ENCODE peak calls at places on chromosome 15, in six cellular contexts. D, G, N, Q, K and H are unnamed samples.

GRCh38 chr15:89490550-89491315 is 5.7 kb downstream of the RHCG start:
- DNase-seq in D (no peak), G (no peak), N (peak), Q (no peak), K (no peak), H (no peak)

GRCh38 chr15:67824900-67825879 is at the start of gene SKOR1:
- DNase-seq in D (peak), G (peak), N (peak), Q (no peak), K (no peak), H (peak)

GRCh38 chr15:42704492-42704926 is 32.4 kb downstream of the CDAN1 start:
- DNase-seq in D (peak), G (peak), N (peak), Q (peak), K (peak), H (peak)

GRCh38 chr15:74173545-74174215 is at the start of gene ISLR:
- DNase-seq in D (peak), G (no peak), N (no peak), Q (no peak), K (no peak), H (no peak)

GRCh38 chr15:65077981-65078352 is 1.4 kb downstream of the KBTBD13 start:
- DNase-seq in D (no peak), G (peak), N (peak), Q (no peak), K (peak), H (no peak)

GRCh38 chr15:84839714-84840113 is 22.6 kb downstream of the ALPK3 start:
- DNase-seq in D (no peak), G (no peak), N (no peak), Q (no peak), K (no peak), H (no peak)

GRCh38 chr15:94526071-94526689 is 294.8 kb downstream of the MCTP2 start:
- DNase-seq in D (no peak), G (peak), N (peak), Q (no peak), K (no peak), H (peak)

GRCh38 chr15:90839187-90840071 is 29.0 kb upstream of the FURIN start:
- DNase-seq in D (peak), G (peak), N (peak), Q (peak), K (peak), H (no peak)

GRCh38 chr15:48336940-48337339 is 5.7 kb downstream of the DUT start:
- DNase-seq in D (peak), G (no peak), N (peak), Q (peak), K (no peak), H (peak)

GRCh38 chr15:90291679-90292356 is 26.3 kb downstream of the NGRN start:
- DNase-seq in D (no peak), G (peak), N (peak), Q (no peak), K (no peak), H (no peak)

GRCh38 chr15:33581032-33581431 is 270.3 kb downstream of the RYR3 start:
- DNase-seq in D (peak), G (peak), N (peak), Q (no peak), K (no peak), H (no peak)

GRCh38 chr15:31974855-31975421 is 55.4 kb upstream of the CHRNA7 start:
- DNase-seq in D (peak), G (peak), N (peak), Q (peak), K (no peak), H (peak)

GRCh38 chr15:87712211-87712610 is 544.3 kb downstream of the NTRK3 start:
- DNase-seq in D (no peak), G (no peak), N (no peak), Q (no peak), K (no peak), H (no peak)

GRCh38 chr15:49831206-49831965 is 210.5 kb downstream of the DTWD1 start:
- DNase-seq in D (peak), G (peak), N (peak), Q (no peak), K (no peak), H (peak)

GRCh38 chr15:89104172-89104564 is 15.9 kb downstream of the ABHD2 start:
- DNase-seq in D (peak), G (no peak), N (no peak), Q (no peak), K (no peak), H (no peak)

GRCh38 chr15:66041276-66041675 is 172.0 kb downstream of the RAB11A start:
- DNase-seq in D (no peak), G (no peak), N (no peak), Q (no peak), K (no peak), H (no peak)

GRCh38 chr15:82398785-82399184 is 30.8 kb upstream of the GOLGA6L9 start:
- DNase-seq in D (no peak), G (no peak), N (peak), Q (no peak), K (no peak), H (no peak)

GRCh38 chr15:44798815-44799214 is 62.5 kb downstream of the TRIM69 start:
- DNase-seq in D (no peak), G (no peak), N (no peak), Q (no peak), K (no peak), H (no peak)

GRCh38 chr15:25501828-25502446 is 63.1 kb upstream of the UBE3A start:
- DNase-seq in D (peak), G (peak), N (peak), Q (no peak), K (no peak), H (peak)

GRCh38 chr15:73265536-73266153 is 103.1 kb downstream of the HCN4 start:
- DNase-seq in D (peak), G (peak), N (peak), Q (peak), K (no peak), H (peak)

GRCh38 chr15:70466895-70467529 is 296.3 kb downstream of the UACA start:
- DNase-seq in D (peak), G (peak), N (peak), Q (peak), K (no peak), H (peak)

GRCh38 chr15:89024418-89024817 is 63.8 kb upstream of the ABHD2 start:
- DNase-seq in D (no peak), G (no peak), N (no peak), Q (no peak), K (no peak), H (no peak)

GRCh38 chr15:38398134-38398533 is 55.8 kb upstream of the FAM98B start:
- DNase-seq in D (peak), G (no peak), N (peak), Q (no peak), K (no peak), H (peak)

GRCh38 chr15:74220475-74221248 is 15.5 kb upstream of the CCDC33 start:
- DNase-seq in D (no peak), G (no peak), N (no peak), Q (no peak), K (no peak), H (no peak)

GRCh38 chr15:68192804-68193521 is 12.2 kb downstream of the CALML4 start:
- DNase-seq in D (no peak), G (no peak), N (no peak), Q (no peak), K (no peak), H (no peak)

GRCh38 chr15:101652098-101652782 is at the start of gene TM2D3:
- DNase-seq in D (peak), G (peak), N (peak), Q (peak), K (peak), H (peak)

GRCh38 chr15:64134322-64134829 is 17.2 kb upstream of the SNX22 start:
- DNase-seq in D (peak), G (no peak), N (no peak), Q (no peak), K (no peak), H (no peak)

GRCh38 chr15:67805008-67805681 is 20.2 kb upstream of the SKOR1 start:
- DNase-seq in D (no peak), G (no peak), N (no peak), Q (no peak), K (no peak), H (no peak)

GRCh38 chr15:34644061-34644460 is 60.6 kb upstream of the GOLGA8B start:
- DNase-seq in D (peak), G (no peak), N (peak), Q (no peak), K (no peak), H (peak)

GRCh38 chr15:66154581-66154980 is 99.0 kb downstream of the MEGF11 start:
- DNase-seq in D (no peak), G (no peak), N (no peak), Q (no peak), K (no peak), H (no peak)

GRCh38 chr15:66905954-66906353 is 159.4 kb upstream of the SMAD3 start:
- DNase-seq in D (no peak), G (peak), N (no peak), Q (no peak), K (no peak), H (no peak)

GRCh38 chr15:44584162-44584749 is 47.3 kb downstream of the EIF3J start:
- DNase-seq in D (no peak), G (peak), N (peak), Q (no peak), K (peak), H (peak)

GRCh38 chr15:70778258-70779076 is 15.1 kb upstream of the UACA start:
- DNase-seq in D (peak), G (peak), N (no peak), Q (no peak), K (no peak), H (peak)

GRCh38 chr15:62474771-62475124 is 309.7 kb upstream of the C2CD4B start:
- DNase-seq in D (peak), G (peak), N (peak), Q (no peak), K (no peak), H (no peak)

GRCh38 chr15:89068325-89068784 is 19.9 kb upstream of the ABHD2 start:
- DNase-seq in D (peak), G (no peak), N (no peak), Q (no peak), K (no peak), H (no peak)

DNA sequence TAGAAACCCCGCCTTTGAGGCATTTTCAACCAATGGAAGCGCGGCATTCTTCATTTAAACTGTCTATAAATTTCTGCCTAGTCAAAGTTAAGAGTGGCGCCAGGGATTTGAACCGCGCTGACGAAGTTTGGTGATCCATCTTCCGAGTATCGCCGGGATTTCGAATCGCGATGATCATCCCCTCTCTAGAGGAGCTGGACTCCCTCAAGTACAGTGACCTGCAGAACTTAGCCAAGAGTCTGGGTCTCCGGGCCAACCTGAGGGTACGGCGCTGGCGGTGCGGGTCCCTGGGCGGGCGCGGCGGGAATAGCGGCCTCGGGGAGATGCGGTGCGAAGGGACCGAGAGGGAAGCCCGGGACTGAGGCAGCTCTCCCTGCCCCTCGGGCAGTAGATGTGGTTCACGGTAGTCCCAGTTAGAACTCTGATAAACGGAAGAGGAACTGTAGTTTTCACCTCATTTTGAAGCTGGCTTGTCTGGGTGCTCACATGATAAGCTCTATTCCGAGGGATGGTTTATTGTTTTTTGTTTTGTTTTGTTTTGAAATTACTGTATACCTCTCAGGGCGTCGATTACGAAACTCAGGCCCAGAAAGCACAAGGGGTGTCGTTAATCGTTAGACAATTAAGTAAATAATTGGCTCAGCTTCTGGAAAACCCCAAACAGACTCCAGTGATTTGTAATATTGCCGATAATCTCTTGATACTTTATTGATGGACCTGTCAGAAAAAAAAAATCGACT is at the start of gene NUSAP1:
- DNase-seq in D (no peak), G (no peak), N (no peak), Q (no peak), K (no peak), H (no peak)
- H2BK5ac ChIP-seq in D (peak), G (peak), N (peak), Q (peak), K (peak), H (no peak)

GRCh38 chr15:77546870-77547269 is 85.8 kb downstream of the LINGO1 start:
- DNase-seq in D (no peak), G (peak), N (no peak), Q (no peak), K (no peak), H (no peak)
- H3K23ac ChIP-seq in D (no peak), G (no peak), N (no peak), Q (no peak), K (no peak), H (no peak)

DNA sequence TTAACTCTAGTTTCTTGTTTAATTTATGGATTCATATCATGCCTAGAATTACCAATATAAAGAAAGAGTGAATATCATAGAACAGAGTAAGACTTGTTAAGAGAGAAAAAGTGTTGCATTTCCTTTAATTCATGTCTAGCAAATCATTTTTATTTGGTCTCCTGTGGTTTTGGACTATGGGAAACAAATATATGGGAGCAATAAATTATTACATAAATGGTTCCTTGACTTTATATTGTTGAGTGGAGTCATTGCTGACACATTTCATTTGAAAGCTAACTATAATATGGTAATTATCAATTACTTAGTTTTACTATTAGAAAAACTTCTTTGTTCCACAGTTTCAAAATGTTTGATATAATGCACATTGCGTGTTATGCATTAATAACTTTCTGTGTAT is 144.7 kb upstream of the CGNL1 start:
- DNase-seq in D (no peak), G (no peak), N (no peak), Q (no peak), K (no peak), H (no peak)
- H3K4me3 ChIP-seq in D (no peak), G (no peak), N (no peak), Q (no peak), K (no peak), H (no peak)

GRCh38 chr15:57703387-57703786 is 3.1 kb upstream of the POLR2M start:
- DNase-seq in D (no peak), G (no peak), N (no peak), Q (no peak), K (no peak), H (peak)
- H2BK5ac ChIP-seq in D (no peak), G (no peak), N (no peak), Q (no peak), K (no peak), H (no peak)

DNA sequence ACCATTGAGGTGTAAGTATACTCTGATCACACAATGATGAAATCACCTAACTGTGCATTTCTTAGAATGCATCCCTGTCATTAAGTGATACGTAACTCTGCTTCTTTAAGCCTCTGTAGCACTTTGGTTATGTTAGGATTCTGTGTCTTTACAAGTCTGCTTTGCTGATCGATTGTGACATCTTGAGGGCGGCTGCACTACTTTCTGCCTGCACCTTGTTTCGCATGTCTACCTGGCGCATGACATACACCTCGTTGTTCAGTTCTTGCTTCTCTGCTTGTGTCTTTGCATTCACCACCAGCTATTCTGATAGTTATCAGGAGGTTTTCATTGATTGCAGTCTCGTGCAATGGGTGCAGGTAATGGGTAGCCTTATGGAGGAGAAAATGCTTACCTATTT is 32.7 kb downstream of the IGF1R start:
- DNase-seq in D (no peak), G (no peak), N (no peak), Q (no peak), K (no peak), H (no peak)
- H3K23ac ChIP-seq in D (no peak), G (no peak), N (no peak), Q (no peak), K (no peak), H (no peak)

GRCh38 chr15:27769652-27770051 is 329.5 kb downstream of the OCA2 start:
- DNase-seq in D (no peak), G (no peak), N (no peak), Q (no peak), K (no peak), H (no peak)

GRCh38 chr15:27770769-27771554 is 328.2 kb downstream of the OCA2 start:
- DNase-seq in D (no peak), G (no peak), N (no peak), Q (no peak), K (no peak), H (no peak)

GRCh38 chr15:27767918-27768640 is 331.0 kb downstream of the OCA2 start:
- DNase-seq in D (no peak), G (no peak), N (no peak), Q (no peak), K (no peak), H (no peak)

GRCh38 chr15:27770086-27770607 is 329.0 kb downstream of the OCA2 start:
- DNase-seq in D (no peak), G (no peak), N (no peak), Q (no peak), K (no peak), H (no peak)

DNA sequence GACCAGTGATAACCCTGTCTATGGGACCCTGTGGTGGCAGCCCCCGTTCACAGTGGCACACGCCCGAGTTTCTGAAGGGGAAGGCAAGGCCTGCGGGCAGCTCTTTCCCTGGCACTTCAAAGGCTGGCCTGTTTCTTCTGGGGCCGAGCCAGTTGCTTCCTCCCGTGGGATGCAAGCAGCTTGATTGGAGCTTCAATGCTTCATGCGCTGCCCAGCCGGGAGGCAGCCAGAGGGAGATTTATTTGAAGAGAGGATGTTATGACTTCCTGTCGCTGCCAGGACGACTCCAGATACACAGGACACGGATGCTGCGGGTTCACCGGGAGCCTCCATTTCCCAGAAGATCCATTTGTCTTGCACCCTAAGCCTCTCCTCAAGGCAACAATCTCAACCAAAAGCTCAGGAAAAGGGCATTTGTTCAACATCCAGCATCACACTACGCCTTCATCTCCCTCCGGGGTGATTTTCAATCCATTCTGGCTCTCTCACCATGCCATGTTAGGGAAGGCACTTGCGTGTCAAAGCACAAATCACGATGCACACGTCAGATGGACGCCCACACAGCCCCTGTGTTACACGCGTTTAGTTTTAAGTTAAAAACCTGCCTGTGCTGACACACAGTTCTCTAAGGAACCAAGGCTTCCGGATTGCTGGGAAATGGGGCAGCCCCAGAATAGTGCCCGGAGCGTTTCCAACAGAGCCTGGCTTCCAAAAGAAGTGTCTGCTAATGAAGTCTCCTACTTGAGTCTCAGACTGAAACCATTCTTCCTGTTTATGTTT is 330.2 kb downstream of the OCA2 start:
- DNase-seq in D (no peak), G (no peak), N (no peak), Q (no peak), K (no peak), H (no peak)
- H3K4me3 ChIP-seq in D (no peak), G (no peak), N (no peak), Q (no peak), K (no peak), H (no peak)

GRCh38 chr15:92915766-92916435 is 15.8 kb downstream of the CHD2 start:
- DNase-seq in D (peak), G (peak), N (peak), Q (no peak), K (no peak), H (no peak)
- H2BK5ac ChIP-seq in D (peak), G (no peak), N (no peak), Q (no peak), K (no peak), H (no peak)

GRCh38 chr15:80990955-80991354 is 1.3 kb upstream of the MESD start:
- DNase-seq in D (no peak), G (peak), N (no peak), Q (no peak), K (no peak), H (no peak)

GRCh38 chr15:80989518-80990478 is at the start of gene MESD:
- DNase-seq in D (peak), G (peak), N (peak), Q (peak), K (peak), H (peak)

GRCh38 chr15:80988148-80988796 is 1.3 kb downstream of the MESD start:
- DNase-seq in D (no peak), G (peak), N (no peak), Q (no peak), K (no peak), H (no peak)

GRCh38 chr15:80991446-80991845 is 1.8 kb upstream of the MESD start:
- DNase-seq in D (peak), G (peak), N (no peak), Q (no peak), K (no peak), H (peak)

DNA sequence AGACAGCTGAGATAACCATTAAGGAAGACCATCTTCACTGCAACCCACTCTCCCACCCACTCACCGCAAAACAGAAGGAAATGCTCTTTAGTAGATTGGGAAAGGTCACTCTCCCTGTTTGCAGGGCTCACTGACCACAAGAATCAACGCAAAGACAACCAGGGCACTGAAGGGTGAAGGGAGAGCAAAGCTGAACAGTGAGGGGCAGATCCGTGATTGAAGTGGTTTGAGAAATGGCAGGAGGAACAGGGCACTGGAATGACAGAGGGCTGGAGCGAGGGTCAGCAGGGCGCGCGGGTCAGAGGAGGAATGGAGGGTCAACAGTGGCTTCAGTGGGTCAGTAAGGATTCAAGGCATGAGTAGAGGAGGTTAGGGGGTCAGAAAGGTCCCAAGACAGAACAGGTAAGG is 505 bp downstream of the MESD start:
- DNase-seq in D (no peak), G (no peak), N (no peak), Q (peak), K (no peak), H (no peak)
- H3K23ac ChIP-seq in D (peak), G (no peak), N (no peak), Q (peak), K (no peak), H (peak)